ENCODE peak calls at places on chromosomes 1 and 21, in ten cellular contexts. M is HFF-Myc; E is amniotic stem cell; S is NCI-H1105; Y is NT2/D1; G is activated naive CD8-positive, alpha-beta T cell treated with anti-CD3 and anti-CD28 coated beads, Interleukin-2, amount 50 U/mL, for 24 hours; X is fibroblast of mammary gland; B is T1000; C is NCI-H2081; I is NCI-H2107. J is an unnamed sample.

GRCh38 chr1:220750126-220750525 is 2.0 kb downstream of the MTARC2 start:
- DNase-seq in M (no peak), E (no peak), S (no peak), Y (no peak), G (no peak), X (peak), B (no peak), C (no peak), I (no peak), J (no peak)

GRCh38 chr1:208203127-208203847 is 40.9 kb downstream of the PLXNA2 start:
- DNase-seq in M (no peak), E (no peak), S (peak), Y (no peak), G (no peak), X (peak), B (peak), C (peak), I (peak), J (no peak)

GRCh38 chr1:157363660-157364140 is 188.6 kb downstream of the FCRL5 start:
- DNase-seq in M (peak), E (peak), S (no peak), Y (peak), G (no peak), X (peak), B (no peak), C (peak), I (no peak), J (peak)

GRCh38 chr1:198088360-198089071 is 68.3 kb upstream of the NEK7 start:
- DNase-seq in M (no peak), E (peak), S (peak), Y (peak), G (peak), X (peak), B (no peak), C (peak), I (no peak), J (no peak)

GRCh38 chr21:34243562-34243961 is 120.2 kb upstream of the KCNE2 start:
- DNase-seq in M (peak), E (no peak), S (no peak), Y (peak), G (peak), X (peak), B (no peak), C (no peak), I (peak), J (peak)

GRCh38 chr1:89989791-89990190 is 5.1 kb upstream of the ZNF326 start:
- DNase-seq in M (no peak), E (no peak), S (no peak), Y (no peak), G (no peak), X (no peak), B (no peak), C (no peak), I (peak), J (no peak)

GRCh38 chr1:94228640-94229375 is 8.6 kb downstream of the ARHGAP29 start:
- DNase-seq in M (no peak), E (no peak), S (no peak), Y (no peak), G (no peak), X (peak), B (no peak), C (peak), I (no peak), J (no peak)

GRCh38 chr1:216600730-216601426 is 122.4 kb downstream of the ESRRG start:
- DNase-seq in M (peak), E (peak), S (peak), Y (peak), G (peak), X (peak), B (peak), C (peak), I (peak), J (peak)

GRCh38 chr1:226603030-226603960 is 54.7 kb downstream of the STUM start:
- DNase-seq in M (peak), E (no peak), S (no peak), Y (no peak), G (no peak), X (peak), B (no peak), C (peak), I (no peak), J (no peak)

GRCh38 chr1:10836726-10837125 is 40.3 kb upstream of the CASZ1 start:
- DNase-seq in M (no peak), E (no peak), S (no peak), Y (no peak), G (no peak), X (no peak), B (no peak), C (no peak), I (no peak), J (no peak)

GRCh38 chr1:33928256-33928655 is 64.4 kb downstream of the HMGB4 start:
- DNase-seq in M (no peak), E (no peak), S (no peak), Y (no peak), G (no peak), X (peak), B (no peak), C (no peak), I (no peak), J (no peak)

GRCh38 chr1:45656573-45657226 is 29.6 kb downstream of the GPBP1L1 start:
- DNase-seq in M (no peak), E (no peak), S (no peak), Y (no peak), G (no peak), X (no peak), B (no peak), C (no peak), I (no peak), J (no peak)

GRCh38 chr1:203671047-203671446 is 44.4 kb downstream of the ATP2B4 start:
- DNase-seq in M (no peak), E (no peak), S (no peak), Y (no peak), G (no peak), X (peak), B (no peak), C (no peak), I (no peak), J (no peak)

GRCh38 chr21:46667735-46668380 is 32.4 kb downstream of the PRMT2 start:
- DNase-seq in M (peak), E (no peak), S (peak), Y (peak), G (peak), X (peak), B (no peak), C (peak), I (peak), J (peak)

GRCh38 chr1:24878775-24879742 is 51.0 kb downstream of the RUNX3 start:
- DNase-seq in M (peak), E (no peak), S (no peak), Y (no peak), G (no peak), X (peak), B (no peak), C (no peak), I (no peak), J (no peak)

GRCh38 chr1:56831874-56832693 is 12.9 kb upstream of the FYB2 start:
- DNase-seq in M (peak), E (peak), S (peak), Y (peak), G (peak), X (peak), B (peak), C (peak), I (peak), J (peak)

GRCh38 chr1:110556471-110556807 is 37.5 kb upstream of the KCNA10 start:
- DNase-seq in M (no peak), E (no peak), S (no peak), Y (no peak), G (no peak), X (no peak), B (no peak), C (no peak), I (no peak), J (no peak)

GRCh38 chr1:164310166-164310565 is 248.8 kb upstream of the PBX1 start:
- DNase-seq in M (no peak), E (no peak), S (no peak), Y (no peak), G (no peak), X (peak), B (no peak), C (no peak), I (no peak), J (no peak)

GRCh38 chr1:151199860-151200581 is 1.7 kb downstream of the PIP5K1A start:
- DNase-seq in M (peak), E (peak), S (no peak), Y (no peak), G (peak), X (peak), B (peak), C (no peak), I (no peak), J (peak)

GRCh38 chr1:158998781-158999161 is 10.9 kb upstream of the IFI16 start:
- DNase-seq in M (no peak), E (peak), S (peak), Y (peak), G (peak), X (peak), B (no peak), C (peak), I (peak), J (peak)

GRCh38 chr1:224780736-224781135 is 148.7 kb upstream of the DNAH14 start:
- DNase-seq in M (no peak), E (no peak), S (no peak), Y (no peak), G (no peak), X (no peak), B (no peak), C (no peak), I (no peak), J (no peak)

GRCh38 chr1:97529600-97529999 is 391.2 kb downstream of the DPYD start:
- DNase-seq in M (no peak), E (no peak), S (no peak), Y (no peak), G (no peak), X (no peak), B (no peak), C (no peak), I (no peak), J (no peak)

GRCh38 chr1:53529555-53529954 is 70.4 kb downstream of the DMRTB1 start:
- DNase-seq in M (no peak), E (no peak), S (no peak), Y (no peak), G (no peak), X (no peak), B (no peak), C (no peak), I (no peak), J (no peak)

GRCh38 chr1:70140894-70141293 is 64.5 kb downstream of the LRRC40 start:
- DNase-seq in M (no peak), E (no peak), S (no peak), Y (no peak), G (no peak), X (peak), B (no peak), C (no peak), I (no peak), J (no peak)

GRCh38 chr1:230877139-230877923 is 9.0 kb upstream of the C1orf198 start:
- DNase-seq in M (peak), E (no peak), S (no peak), Y (no peak), G (no peak), X (peak), B (no peak), C (no peak), I (no peak), J (no peak)

GRCh38 chr1:2554621-2555387 is 1.4 kb upstream of the TNFRSF14 start:
- DNase-seq in M (no peak), E (no peak), S (no peak), Y (no peak), G (peak), X (no peak), B (no peak), C (no peak), I (no peak), J (peak)

GRCh38 chr1:147080013-147080661 is 92.1 kb downstream of the PRKAB2 start:
- DNase-seq in M (no peak), E (no peak), S (no peak), Y (no peak), G (no peak), X (no peak), B (no peak), C (no peak), I (no peak), J (peak)

GRCh38 chr1:162706003-162706402 is 73.7 kb downstream of the DDR2 start:
- DNase-seq in M (no peak), E (no peak), S (no peak), Y (no peak), G (no peak), X (no peak), B (no peak), C (no peak), I (no peak), J (no peak)

GRCh38 chr1:47487826-47488450 is 50.1 kb downstream of the FOXD2 start:
- DNase-seq in M (no peak), E (no peak), S (no peak), Y (no peak), G (no peak), X (peak), B (no peak), C (no peak), I (no peak), J (no peak)

GRCh38 chr1:204246876-204247275 is 33.1 kb upstream of the GOLT1A start:
- DNase-seq in M (no peak), E (no peak), S (no peak), Y (no peak), G (no peak), X (no peak), B (no peak), C (no peak), I (no peak), J (no peak)

GRCh38 chr1:6077506-6077905 is 31.8 kb downstream of the KCNAB2 start:
- DNase-seq in M (no peak), E (no peak), S (no peak), Y (no peak), G (no peak), X (no peak), B (no peak), C (no peak), I (no peak), J (no peak)

GRCh38 chr21:16239659-16240265 is 510.0 kb downstream of the USP25 start:
- DNase-seq in M (no peak), E (no peak), S (no peak), Y (no peak), G (no peak), X (peak), B (peak), C (no peak), I (no peak), J (no peak)

GRCh38 chr1:212545941-212546638 is 62.5 kb upstream of the ATF3 start:
- DNase-seq in M (no peak), E (no peak), S (no peak), Y (no peak), G (no peak), X (peak), B (no peak), C (no peak), I (no peak), J (no peak)

J was measured in activated CD4-positive, alpha-beta T cell treated with anti-CD3 and anti-CD28 coated beads for 48 hours.